ENCODE peak calls at places on chromosomes 3 and 15, in four cellular contexts. X is RCC 7860; A is naive thymus-derived CD8-positive, alpha-beta T cell; L is T-helper 17 cell. E is an unnamed sample.

GRCh38 chr15:68616397-68616796 is 37.6 kb downstream of the CORO2B start:
- DNase-seq in X (no peak), A (no peak), L (no peak), E (no peak)

GRCh38 chr3:52441122-52441771 is 3.7 kb downstream of the SEMA3G start:
- DNase-seq in X (no peak), A (no peak), L (no peak), E (no peak)

GRCh38 chr3:102225407-102226132 is 209.2 kb upstream of the ZPLD1 start:
- DNase-seq in X (peak), A (no peak), L (no peak), E (peak)

GRCh38 chr3:146640955-146641867 is 36.1 kb upstream of the PLSCR5 start:
- DNase-seq in X (peak), A (no peak), L (no peak), E (no peak)

GRCh38 chr15:26235864-26236263 is 372.7 kb upstream of the ATP10A start:
- DNase-seq in X (no peak), A (no peak), L (no peak), E (no peak)

GRCh38 chr15:99951471-99951870 is 218.2 kb upstream of the LYSMD4 start:
- DNase-seq in X (no peak), A (no peak), L (no peak), E (no peak)

GRCh38 chr15:26893351-26894065 is 26.6 kb downstream of the GABRA5 start:
- DNase-seq in X (no peak), A (no peak), L (no peak), E (no peak)

GRCh38 chr15:76674883-76675282 is 230.3 kb downstream of the SCAPER start:
- DNase-seq in X (peak), A (no peak), L (no peak), E (no peak)

GRCh38 chr3:99484871-99485270 is 153.5 kb upstream of the COL8A1 start:
- DNase-seq in X (no peak), A (no peak), L (no peak), E (no peak)

E was measured in kidney epithelial cell.